ENCODE peak calls at places on chromosomes 5 and 9, in four cellular contexts. One of them, this sample, is unnamed.

GRCh38 chr5:180156141-180156540 is 52.9 kb downstream of the RASGEF1C start:
- DNase-seq in psoas muscle: no peak
- DNase-seq in SJSA1: peak
- DNase-seq in MCF 10A: no peak
- DNase-seq in this sample: no peak

GRCh38 chr5:137833463-137833862 is 34.2 kb upstream of the MYOT start:
- DNase-seq in psoas muscle: no peak
- DNase-seq in SJSA1: no peak
- DNase-seq in MCF 10A: peak
- DNase-seq in this sample: peak

GRCh38 chr9:36401897-36402480 is 1.9 kb upstream of the RNF38 start:
- DNase-seq in psoas muscle: no peak
- DNase-seq in SJSA1: no peak
- DNase-seq in MCF 10A: no peak
- DNase-seq in this sample: no peak

GRCh38 chr9:124696101-124696500 is 75.0 kb downstream of the NR6A1 start:
- DNase-seq in psoas muscle: no peak
- DNase-seq in SJSA1: no peak
- DNase-seq in MCF 10A: no peak
- DNase-seq in this sample: no peak

GRCh38 chr5:67561145-67561932 is 364.7 kb upstream of the CD180 start:
- DNase-seq in psoas muscle: no peak
- DNase-seq in SJSA1: no peak
- DNase-seq in MCF 10A: no peak
- DNase-seq in this sample: no peak

GRCh38 chr5:116068028-116068632 is 16.7 kb upstream of the COMMD10 start:
- DNase-seq in psoas muscle: no peak
- DNase-seq in SJSA1: no peak
- DNase-seq in MCF 10A: peak
- DNase-seq in this sample: peak

GRCh38 chr5:759781-760362 is 24.7 kb downstream of the ZDHHC11B start:
- DNase-seq in psoas muscle: no peak
- DNase-seq in SJSA1: peak
- DNase-seq in MCF 10A: no peak
- DNase-seq in this sample: no peak

GRCh38 chr5:66963559-66963971 is 233.0 kb downstream of the CD180 start:
- DNase-seq in psoas muscle: no peak
- DNase-seq in SJSA1: no peak
- DNase-seq in MCF 10A: peak
- DNase-seq in this sample: no peak

GRCh38 chr9:134983506-134984371 is 66.0 kb upstream of the FCN1 start:
- DNase-seq in psoas muscle: no peak
- DNase-seq in SJSA1: no peak
- DNase-seq in MCF 10A: no peak
- DNase-seq in this sample: no peak

This sample was measured in RKO.